ENCODE peak calls at places on chromosome X, in eight cellular contexts. J, Q, C, H, B, G, A and F are unnamed samples.

GRCh38 chrX:93422693-93423092 is 250.7 kb downstream of the NAP1L3 start:
- DNase-seq in J (no peak), Q (peak; percentile 1), C (no peak), H (no peak), B (peak; percentile 0), G (no peak), A (no peak), F (peak; percentile 32)

GRCh38 chrX:42540150-42540549 is 237.8 kb downstream of the PPP1R2C start:
- DNase-seq in J (no peak), Q (no peak), C (no peak), H (no peak), B (no peak), G (no peak), A (no peak), F (no peak)

GRCh38 chrX:109793191-109793590 is 60.1 kb upstream of the ACSL4 start:
- DNase-seq in J (no peak), Q (no peak), C (no peak), H (no peak), B (no peak), G (no peak), A (no peak), F (no peak)

GRCh38 chrX:21166302-21166982 is 207.8 kb upstream of the CNKSR2 start:
- DNase-seq in J (no peak), Q (peak; percentile 25), C (no peak), H (no peak), B (peak; percentile 17), G (no peak), A (peak; percentile 46), F (no peak)

GRCh38 chrX:119389214-119389613 is 9.9 kb upstream of the SLC25A43 start:
- DNase-seq in J (no peak), Q (no peak), C (no peak), H (no peak), B (no peak), G (no peak), A (no peak), F (no peak)

GRCh38 chrX:7110821-7111276 is 36.7 kb upstream of the STS start:
- DNase-seq in J (no peak), Q (no peak), C (no peak), H (no peak), B (no peak), G (peak; percentile 82), A (no peak), F (peak; percentile 76)

GRCh38 chrX:151725338-151725614 is 9.3 kb upstream of the CNGA2 start:
- DNase-seq in J (no peak), Q (no peak), C (no peak), H (no peak), B (no peak), G (no peak), A (no peak), F (no peak)

GRCh38 chrX:7147978-7148824 is at the start of gene PUDP:
- DNase-seq in J (no peak), Q (peak; percentile 83), C (peak; percentile 13), H (peak; percentile 56), B (peak; percentile 82), G (peak; percentile 86), A (peak; percentile 80), F (peak; percentile 64)

GRCh38 chrX:45771560-45772340 is 571.1 kb upstream of the DIPK2B start:
- DNase-seq in J (no peak), Q (peak; percentile 80), C (no peak), H (no peak), B (peak; percentile 60), G (peak; percentile 79), A (peak; percentile 56), F (peak; percentile 76)

GRCh38 chrX:77415161-77415560 is 32.0 kb upstream of the FGF16 start:
- DNase-seq in J (no peak), Q (no peak), C (no peak), H (no peak), B (peak; percentile 31), G (no peak), A (no peak), F (no peak)

GRCh38 chrX:78513996-78514745 is 145.0 kb downstream of the RTL3 start:
- DNase-seq in J (no peak), Q (no peak), C (no peak), H (no peak), B (no peak), G (no peak), A (no peak), F (no peak)

GRCh38 chrX:1393871-1394615 is 2.1 kb upstream of the SLC25A6 start:
- DNase-seq in J (no peak), Q (no peak), C (no peak), H (no peak), B (no peak), G (no peak), A (no peak), F (no peak)

GRCh38 chrX:107448625-107449468 is 605 bp upstream of the FRMPD3 start:
- DNase-seq in J (no peak), Q (no peak), C (no peak), H (no peak), B (no peak), G (no peak), A (no peak), F (no peak)

GRCh38 chrX:73916931-73917657 is 354.1 kb downstream of the CHIC1 start:
- DNase-seq in J (peak; percentile 74), Q (peak; percentile 91), C (no peak), H (no peak), B (peak; percentile 92), G (no peak), A (peak; percentile 86), F (no peak)

GRCh38 chrX:85004255-85004654 is 578 bp downstream of the APOOL start:
- DNase-seq in J (no peak), Q (peak; percentile 28), C (no peak), H (no peak), B (no peak), G (no peak), A (peak; percentile 2), F (no peak)

GRCh38 chrX:29434939-29435338 is 780.4 kb upstream of the MAGEB2 start:
- DNase-seq in J (no peak), Q (no peak), C (no peak), H (no peak), B (no peak), G (no peak), A (no peak), F (no peak)

GRCh38 chrX:125651426-125651825 is 331.8 kb downstream of the TEX13C start:
- DNase-seq in J (no peak), Q (no peak), C (no peak), H (no peak), B (no peak), G (no peak), A (peak; percentile 29), F (no peak)

GRCh38 chrX:42746606-42747005 is 31.4 kb downstream of the PPP1R2C start:
- DNase-seq in J (no peak), Q (peak; percentile 38), C (no peak), H (no peak), B (peak; percentile 90), G (no peak), A (peak; percentile 54), F (no peak)

GRCh38 chrX:69312141-69312670 is 147.0 kb upstream of the PJA1 start:
- DNase-seq in J (no peak), Q (no peak), C (no peak), H (no peak), B (no peak), G (no peak), A (no peak), F (no peak)

GRCh38 chrX:133444952-133445831 is 29.9 kb upstream of the GPC4 start:
- DNase-seq in J (no peak), Q (no peak), C (no peak), H (no peak), B (no peak), G (no peak), A (no peak), F (no peak)

GRCh38 chrX:11580789-11581188 is 84.9 kb downstream of the ARHGAP6 start:
- DNase-seq in J (no peak), Q (no peak), C (no peak), H (no peak), B (no peak), G (no peak), A (no peak), F (no peak)

GRCh38 chrX:140507982-140508305 is 3.1 kb upstream of the SOX3 start:
- DNase-seq in J (no peak), Q (no peak), C (no peak), H (no peak), B (no peak), G (no peak), A (no peak), F (no peak)
- H3K4me3 ChIP-seq in J (no peak overlapping the region), Q (no peak overlapping the region), C (no peak overlapping the region), H (no peak overlapping the region), B (no peak overlapping the region), G (no peak overlapping the region), A (no peak overlapping the region), F (no peak overlapping the region)

GRCh38 chrX:150688911-150689451 is 4.2 kb upstream of the MTMR1 start:
- DNase-seq in J (peak; percentile 83), Q (peak; percentile 96), C (no peak), H (no peak), B (peak; percentile 58), G (peak; percentile 50), A (peak; percentile 91), F (no peak)
- H3K4me3 ChIP-seq in J (no peak overlapping the region), Q (no peak overlapping the region), C (no peak overlapping the region), H (no peak overlapping the region), B (no peak overlapping the region), G (no peak overlapping the region), A (no peak overlapping the region), F (no peak overlapping the region)

DNA sequence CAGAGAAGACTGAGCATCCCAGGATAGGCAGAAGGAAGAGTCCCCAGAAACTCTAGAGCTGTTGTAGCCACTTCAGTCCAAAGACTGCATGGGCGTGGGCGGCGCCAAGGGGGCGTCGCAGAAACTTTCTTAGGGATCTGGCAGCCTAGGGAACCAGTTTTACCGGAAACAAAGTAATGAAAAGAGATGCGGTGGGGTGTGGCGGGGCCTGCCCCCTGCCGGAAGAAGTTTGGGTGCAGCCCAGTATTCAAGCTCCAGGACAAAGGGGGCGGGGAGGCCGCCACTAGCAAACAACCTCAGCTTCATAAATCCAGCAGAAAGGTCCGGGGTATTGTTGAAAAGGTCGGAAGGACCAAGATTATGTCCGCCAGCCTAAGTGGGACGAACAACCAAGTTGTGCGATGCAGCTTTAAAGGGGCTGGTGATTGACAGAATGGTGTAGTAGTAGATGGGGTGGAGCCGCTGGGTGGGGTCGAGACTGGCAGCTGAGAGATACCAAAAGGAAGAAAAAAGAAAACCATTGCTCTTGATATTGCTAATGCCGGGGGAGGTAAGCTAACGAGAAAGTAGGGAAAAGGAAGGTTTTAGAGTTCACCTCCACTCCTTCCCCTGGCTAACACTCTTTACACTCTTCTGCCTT is 190.5 kb downstream of the RRAGB start:
- DNase-seq in J (no peak), Q (no peak), C (no peak), H (peak; percentile 31), B (peak; percentile 7), G (no peak), A (peak; percentile 0), F (peak; percentile 66)
- H3K4me3 ChIP-seq in J (peak overlapping the region; percentile 59), Q (peak overlapping the region; percentile 76), C (peak overlapping the region; percentile 88), H (peak overlapping the region; percentile 48), B (peak overlapping the region; percentile 51), G (no peak overlapping the region), A (peak overlapping the region; percentile 39), F (peak overlapping the region; percentile 72)

DNA sequence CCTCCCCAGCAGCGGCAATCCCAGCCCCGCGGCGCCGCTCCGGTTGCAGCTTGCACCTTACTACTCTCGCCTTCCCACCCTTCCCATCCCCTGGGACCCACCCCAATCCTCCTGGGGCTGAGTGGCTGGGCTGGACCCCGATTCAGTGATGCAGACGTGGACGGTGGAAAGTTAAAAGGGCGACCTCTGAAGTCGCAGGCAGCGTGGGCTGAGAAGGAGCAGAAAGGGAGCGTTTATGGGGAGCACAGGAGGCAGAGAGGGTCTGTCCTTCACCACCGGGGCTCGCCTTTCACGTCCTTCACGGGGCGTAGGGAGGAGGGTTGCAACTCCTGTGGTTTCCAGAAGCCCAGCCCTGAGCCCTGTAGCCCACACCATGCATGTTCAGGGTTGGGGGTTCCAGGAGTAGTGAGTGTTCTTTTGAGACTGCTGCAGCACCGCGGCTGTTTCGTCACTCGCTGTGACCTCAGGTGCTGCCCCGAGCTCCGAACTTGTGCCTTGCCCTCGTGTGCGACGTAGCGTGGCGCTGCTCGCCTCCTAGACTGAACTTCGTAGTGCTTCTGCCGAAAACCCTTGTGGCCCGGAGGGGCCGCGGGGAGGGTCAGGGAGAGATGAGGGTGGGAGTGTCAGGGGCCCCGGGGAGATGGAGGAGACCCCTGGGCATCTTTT is 1.5 kb downstream of the NHS start:
- DNase-seq in J (no peak), Q (no peak), C (no peak), H (no peak), B (no peak), G (no peak), A (no peak), F (no peak)
- H3K4me3 ChIP-seq in J (peak overlapping the region; percentile 76), Q (peak overlapping the region; percentile 98), C (peak overlapping the region; percentile 78), H (peak overlapping the region; percentile 25), B (peak overlapping the region; percentile 36), G (no peak overlapping the region), A (peak overlapping the region; percentile 66), F (no peak overlapping the region)